ENCODE peak calls at places on chromosomes 16 and 17, in four cellular contexts. One of them, this sample, is unnamed.

GRCh38 chr16:9226924-9227323 is 135.5 kb downstream of the HAPSTR1 start:
- DNase-seq in OCI-LY7: no peak
- DNase-seq in astrocyte of the cerebellum: no peak
- DNase-seq in ovary: no peak
- DNase-seq in this sample: no peak

GRCh38 chr16:29825145-29826044 is 5.1 kb downstream of the MVP start:
- DNase-seq in OCI-LY7: no peak
- DNase-seq in astrocyte of the cerebellum: peak; percentile 61
- DNase-seq in ovary: peak; percentile 86
- DNase-seq in this sample: peak; percentile 70

GRCh38 chr17:72743037-72743467 is 349.4 kb downstream of the SLC39A11 start:
- DNase-seq in OCI-LY7: no peak
- DNase-seq in astrocyte of the cerebellum: no peak
- DNase-seq in ovary: no peak
- DNase-seq in this sample: no peak

GRCh38 chr17:7133424-7133823 is 18.8 kb upstream of the ASGR2 start:
- DNase-seq in OCI-LY7: peak; percentile 46
- DNase-seq in astrocyte of the cerebellum: no peak
- DNase-seq in ovary: no peak
- DNase-seq in this sample: no peak

GRCh38 chr16:2692948-2693651 is 10.8 kb downstream of the KCTD5 start:
- DNase-seq in OCI-LY7: no peak
- DNase-seq in astrocyte of the cerebellum: peak; percentile 46
- DNase-seq in ovary: peak; percentile 69
- DNase-seq in this sample: no peak

GRCh38 chr17:39653662-39654331 is 11.4 kb upstream of the TCAP start:
- DNase-seq in OCI-LY7: peak; percentile 62
- DNase-seq in astrocyte of the cerebellum: no peak
- DNase-seq in ovary: no peak
- DNase-seq in this sample: no peak

GRCh38 chr16:66265556-66266133 is 100.8 kb upstream of the CDH5 start:
- DNase-seq in OCI-LY7: no peak
- DNase-seq in astrocyte of the cerebellum: no peak
- DNase-seq in ovary: no peak
- DNase-seq in this sample: no peak

GRCh38 chr16:56617212-56618085 is 8.1 kb upstream of the MT1E start:
- DNase-seq in OCI-LY7: no peak
- DNase-seq in astrocyte of the cerebellum: no peak
- DNase-seq in ovary: peak; percentile 70
- DNase-seq in this sample: no peak

GRCh38 chr17:77281024-77281903 is 140.5 kb downstream of the SEC14L1 start:
- DNase-seq in OCI-LY7: peak; percentile 87
- DNase-seq in astrocyte of the cerebellum: no peak
- DNase-seq in ovary: peak; percentile 51
- DNase-seq in this sample: no peak

GRCh38 chr17:31388770-31389672 is 2.5 kb upstream of the RAB11FIP4 start:
- DNase-seq in OCI-LY7: peak; percentile 48
- DNase-seq in astrocyte of the cerebellum: no peak
- DNase-seq in ovary: no peak
- DNase-seq in this sample: no peak

GRCh38 chr17:68455756-68456528 is 1.4 kb downstream of the WIPI1 start:
- DNase-seq in OCI-LY7: no peak
- DNase-seq in astrocyte of the cerebellum: peak; percentile 44
- DNase-seq in ovary: no peak
- DNase-seq in this sample: no peak

GRCh38 chr17:71511266-71511995 is 609.4 kb upstream of the SOX9 start:
- DNase-seq in OCI-LY7: no peak
- DNase-seq in astrocyte of the cerebellum: no peak
- DNase-seq in ovary: no peak
- DNase-seq in this sample: no peak

GRCh38 chr16:3744018-3744417 is 26.7 kb upstream of the TRAP1 start:
- DNase-seq in OCI-LY7: no peak
- DNase-seq in astrocyte of the cerebellum: no peak
- DNase-seq in ovary: no peak
- DNase-seq in this sample: no peak

GRCh38 chr16:69503244-69503643 is 62.5 kb upstream of the NFAT5 start:
- DNase-seq in OCI-LY7: no peak
- DNase-seq in astrocyte of the cerebellum: no peak
- DNase-seq in ovary: no peak
- DNase-seq in this sample: no peak

GRCh38 chr16:16083421-16084156 is 134.2 kb downstream of the ABCC1 start:
- DNase-seq in OCI-LY7: peak; percentile 44
- DNase-seq in astrocyte of the cerebellum: no peak
- DNase-seq in ovary: no peak
- DNase-seq in this sample: no peak

GRCh38 chr17:45291170-45291805 is 25.5 kb downstream of the MAP3K14 start:
- DNase-seq in OCI-LY7: peak; percentile 30
- DNase-seq in astrocyte of the cerebellum: no peak
- DNase-seq in ovary: no peak
- DNase-seq in this sample: no peak

GRCh38 chr16:76565542-76565941 is 288.3 kb downstream of the CNTNAP4 start:
- DNase-seq in OCI-LY7: no peak
- DNase-seq in astrocyte of the cerebellum: no peak
- DNase-seq in ovary: no peak
- DNase-seq in this sample: no peak

GRCh38 chr17:13484020-13484419 is 117.7 kb downstream of the HS3ST3A1 start:
- DNase-seq in OCI-LY7: no peak
- DNase-seq in astrocyte of the cerebellum: no peak
- DNase-seq in ovary: no peak
- DNase-seq in this sample: no peak

GRCh38 chr17:43006639-43007551 is at the start of gene IFI35:
- DNase-seq in OCI-LY7: peak; percentile 78
- DNase-seq in astrocyte of the cerebellum: peak; percentile 62
- DNase-seq in ovary: peak; percentile 85
- DNase-seq in this sample: peak; percentile 65

GRCh38 chr17:67629963-67630320 is 87.8 kb upstream of the NOL11 start:
- DNase-seq in OCI-LY7: peak; percentile 46
- DNase-seq in astrocyte of the cerebellum: peak; percentile 48
- DNase-seq in ovary: no peak
- DNase-seq in this sample: peak; percentile 35

GRCh38 chr16:4578961-4579530 is 22.9 kb downstream of the C16orf96 start:
- DNase-seq in OCI-LY7: no peak
- DNase-seq in astrocyte of the cerebellum: no peak
- DNase-seq in ovary: no peak
- DNase-seq in this sample: no peak

GRCh38 chr17:69066482-69066881 is 5.8 kb upstream of the ABCA9 start:
- DNase-seq in OCI-LY7: no peak
- DNase-seq in astrocyte of the cerebellum: no peak
- DNase-seq in ovary: no peak
- DNase-seq in this sample: no peak

GRCh38 chr16:54932737-54933254 is 2.1 kb downstream of the IRX5 start:
- DNase-seq in OCI-LY7: no peak
- DNase-seq in astrocyte of the cerebellum: no peak
- DNase-seq in ovary: no peak
- DNase-seq in this sample: no peak

GRCh38 chr17:60825351-60825750 is 147.7 kb downstream of the BCAS3 start:
- DNase-seq in OCI-LY7: no peak
- DNase-seq in astrocyte of the cerebellum: no peak
- DNase-seq in ovary: no peak
- DNase-seq in this sample: no peak

GRCh38 chr17:40936437-40936971 is 942 bp downstream of the KRT23 start:
- DNase-seq in OCI-LY7: no peak
- DNase-seq in astrocyte of the cerebellum: no peak
- DNase-seq in ovary: no peak
- DNase-seq in this sample: no peak

GRCh38 chr17:80924807-80925610 is 66.6 kb upstream of the CHMP6 start:
- DNase-seq in OCI-LY7: no peak
- DNase-seq in astrocyte of the cerebellum: no peak
- DNase-seq in ovary: no peak
- DNase-seq in this sample: no peak

GRCh38 chr17:41651625-41652460 is 27.5 kb upstream of the KRT17 start:
- DNase-seq in OCI-LY7: no peak
- DNase-seq in astrocyte of the cerebellum: no peak
- DNase-seq in ovary: no peak
- DNase-seq in this sample: no peak

GRCh38 chr17:48646183-48647102 is 20.3 kb upstream of the HOXB9 start:
- DNase-seq in OCI-LY7: no peak
- DNase-seq in astrocyte of the cerebellum: no peak
- DNase-seq in ovary: no peak
- DNase-seq in this sample: no peak

GRCh38 chr17:42697108-42697811 is 14.9 kb downstream of the CNTNAP1 start:
- DNase-seq in OCI-LY7: no peak
- DNase-seq in astrocyte of the cerebellum: no peak
- DNase-seq in ovary: no peak
- DNase-seq in this sample: no peak

GRCh38 chr17:4969551-4970231 is 2.1 kb upstream of the SPAG7 start:
- DNase-seq in OCI-LY7: no peak
- DNase-seq in astrocyte of the cerebellum: no peak
- DNase-seq in ovary: no peak
- DNase-seq in this sample: no peak

GRCh38 chr17:68089881-68090280 is 54.3 kb downstream of the KPNA2 start:
- DNase-seq in OCI-LY7: no peak
- DNase-seq in astrocyte of the cerebellum: no peak
- DNase-seq in ovary: no peak
- DNase-seq in this sample: no peak

GRCh38 chr17:47915667-47916242 is 19.7 kb downstream of the SP2 start:
- DNase-seq in OCI-LY7: no peak
- DNase-seq in astrocyte of the cerebellum: no peak
- DNase-seq in ovary: peak; percentile 62
- DNase-seq in this sample: no peak

GRCh38 chr17:50129303-50129945 is 536 bp downstream of the SAMD14 start:
- DNase-seq in OCI-LY7: no peak
- DNase-seq in astrocyte of the cerebellum: no peak
- DNase-seq in ovary: no peak
- DNase-seq in this sample: no peak

GRCh38 chr17:74334393-74335039 is 8.5 kb downstream of the KIF19 start:
- DNase-seq in OCI-LY7: no peak
- DNase-seq in astrocyte of the cerebellum: no peak
- DNase-seq in ovary: no peak
- DNase-seq in this sample: no peak

GRCh38 chr17:60941028-60941427 is 263.4 kb downstream of the BCAS3 start:
- DNase-seq in OCI-LY7: no peak
- DNase-seq in astrocyte of the cerebellum: peak; percentile 88
- DNase-seq in ovary: peak; percentile 15
- DNase-seq in this sample: peak; percentile 70

GRCh38 chr16:23141959-23142740 is 7.1 kb downstream of the USP31 start:
- DNase-seq in OCI-LY7: no peak
- DNase-seq in astrocyte of the cerebellum: no peak
- DNase-seq in ovary: no peak
- DNase-seq in this sample: no peak

GRCh38 chr16:10881479-10882030 is 4.6 kb downstream of the CIITA start:
- DNase-seq in OCI-LY7: no peak
- DNase-seq in astrocyte of the cerebellum: no peak
- DNase-seq in ovary: no peak
- DNase-seq in this sample: no peak

GRCh38 chr16:79213214-79213613 is 387.3 kb downstream of the MAF start:
- DNase-seq in OCI-LY7: no peak
- DNase-seq in astrocyte of the cerebellum: no peak
- DNase-seq in ovary: peak; percentile 23
- DNase-seq in this sample: no peak

GRCh38 chr16:27463741-27464662 is 62.0 kb downstream of the IL21R start:
- DNase-seq in OCI-LY7: no peak
- DNase-seq in astrocyte of the cerebellum: no peak
- DNase-seq in ovary: no peak
- DNase-seq in this sample: no peak

DNA sequence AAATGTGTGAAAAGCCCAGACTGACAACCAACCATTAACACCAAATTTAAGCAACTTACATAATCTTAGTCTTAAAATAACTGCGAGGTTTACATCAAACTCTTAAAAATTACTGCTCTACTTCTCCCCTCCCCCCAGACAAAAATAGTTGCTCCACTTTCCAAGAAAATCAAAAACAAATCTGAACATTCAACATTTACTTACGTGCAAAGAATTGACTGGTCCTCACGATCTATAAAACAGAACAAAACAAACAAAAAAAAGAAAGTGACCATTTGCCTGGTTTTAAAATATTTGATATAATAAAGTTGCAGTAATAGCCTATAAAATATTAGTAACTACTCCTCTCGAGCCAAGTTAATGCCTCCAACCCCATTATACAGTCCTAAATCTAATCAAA is 41.6 kb downstream of the MYH10 start:
- DNase-seq in OCI-LY7: no peak
- DNase-seq in astrocyte of the cerebellum: no peak
- DNase-seq in ovary: no peak
- DNase-seq in this sample: no peak
- H3K4me3 ChIP-seq in OCI-LY7: no peak overlapping the region
- H3K4me3 ChIP-seq in astrocyte of the cerebellum: no peak overlapping the region
- H3K4me3 ChIP-seq in ovary: no peak overlapping the region
- H3K4me3 ChIP-seq in this sample: no peak overlapping the region

GRCh38 chr16:14310519-14310991 is 239.4 kb downstream of the MRTFB start:
- DNase-seq in OCI-LY7: peak; percentile 84
- DNase-seq in astrocyte of the cerebellum: no peak
- DNase-seq in ovary: no peak
- DNase-seq in this sample: no peak
- H3K4me3 ChIP-seq in OCI-LY7: peak overlapping the region; percentile 99
- H3K4me3 ChIP-seq in astrocyte of the cerebellum: no peak overlapping the region
- H3K4me3 ChIP-seq in ovary: peak overlapping the region; percentile 16
- H3K4me3 ChIP-seq in this sample: no peak overlapping the region

DNA sequence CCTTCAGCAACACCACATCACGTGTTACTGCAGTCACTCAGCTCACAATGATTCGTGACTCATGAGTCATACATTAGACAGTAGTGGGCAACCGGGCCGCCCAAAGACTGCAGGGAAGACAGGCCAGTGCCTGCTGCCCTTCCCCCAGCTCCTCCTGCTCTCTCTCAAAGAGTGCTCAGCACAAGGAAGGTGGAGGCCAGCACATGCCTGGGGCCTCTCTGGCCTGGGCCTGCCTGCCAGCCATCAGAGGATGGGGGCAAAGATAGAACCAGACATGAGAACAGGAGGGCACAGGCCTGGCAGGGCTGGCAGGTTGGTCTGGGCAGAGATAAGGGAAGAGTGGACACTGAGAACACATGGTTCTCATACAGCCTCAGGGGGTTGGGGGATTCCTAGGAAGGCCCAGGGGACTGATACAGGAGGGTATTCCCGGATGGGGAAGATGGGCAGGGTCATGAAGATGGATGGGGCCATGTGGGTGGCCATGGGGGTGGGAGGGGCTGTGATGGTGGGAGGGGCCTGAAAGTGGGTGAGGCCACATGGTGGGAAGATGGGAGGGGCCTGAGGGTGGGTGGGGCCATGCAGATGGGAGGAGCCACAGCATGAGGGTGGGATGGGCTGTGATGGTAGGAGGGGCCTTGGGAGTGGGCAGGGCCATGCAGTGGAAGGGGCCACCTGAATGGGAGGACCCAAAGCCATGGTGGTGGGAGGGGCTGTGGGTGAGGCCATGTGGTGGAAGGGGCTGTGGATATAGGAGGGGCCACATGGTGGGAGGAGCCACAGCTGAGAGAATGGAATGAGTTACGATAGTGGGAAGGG is 29.0 kb downstream of the KATNB1 start:
- DNase-seq in OCI-LY7: peak; percentile 79
- DNase-seq in astrocyte of the cerebellum: peak; percentile 13
- DNase-seq in ovary: no peak
- DNase-seq in this sample: peak; percentile 67
- H3K4me3 ChIP-seq in OCI-LY7: no peak overlapping the region
- H3K4me3 ChIP-seq in astrocyte of the cerebellum: no peak overlapping the region
- H3K4me3 ChIP-seq in ovary: no peak overlapping the region
- H3K4me3 ChIP-seq in this sample: no peak overlapping the region

DNA sequence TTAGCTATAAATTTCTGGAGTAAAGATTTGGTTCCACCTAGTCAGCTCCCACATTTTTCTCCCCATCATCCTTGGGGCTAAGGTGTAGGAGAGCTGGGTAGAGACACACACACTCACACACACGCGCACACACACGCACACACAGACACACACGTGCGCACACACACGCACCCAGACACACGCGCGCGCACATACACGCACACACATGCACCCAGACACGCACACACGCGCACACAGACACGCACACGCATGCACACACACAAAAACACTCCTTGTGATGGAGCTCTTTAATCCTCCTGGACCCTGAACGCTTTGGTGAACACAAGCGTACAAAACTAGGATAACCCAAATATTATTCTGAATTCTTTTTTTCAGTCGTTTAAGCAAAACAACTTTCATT is 253.6 kb downstream of the C16orf95 start:
- DNase-seq in OCI-LY7: no peak
- DNase-seq in astrocyte of the cerebellum: no peak
- DNase-seq in ovary: no peak
- DNase-seq in this sample: no peak
- H3K4me3 ChIP-seq in OCI-LY7: peak overlapping the region; percentile 71
- H3K4me3 ChIP-seq in astrocyte of the cerebellum: no peak overlapping the region
- H3K4me3 ChIP-seq in ovary: no peak overlapping the region
- H3K4me3 ChIP-seq in this sample: no peak overlapping the region

This sample was measured in HFF-Myc.